ENCODE peak calls at places on chromosome 21, in nine cellular contexts. W, S, N, B, H, D, L, Y and A are unnamed samples.

GRCh38 chr21:36027352-36027751 is 33.0 kb downstream of the SETD4 start:
- DNase-seq in W (no peak), S (no peak), N (peak), B (peak), H (no peak), D (no peak), L (no peak), Y (no peak), A (no peak)

GRCh38 chr21:18499761-18500376 is 96.3 kb upstream of the TMPRSS15 start:
- DNase-seq in W (no peak), S (no peak), N (peak), B (peak), H (peak), D (peak), L (peak), Y (peak), A (no peak)

GRCh38 chr21:17925000-17925610 is 105.9 kb upstream of the C21orf91 start:
- DNase-seq in W (peak), S (no peak), N (peak), B (peak), H (peak), D (peak), L (peak), Y (peak), A (no peak)

GRCh38 chr21:38544681-38545080 is 46.4 kb upstream of the ERG start:
- DNase-seq in W (no peak), S (no peak), N (no peak), B (no peak), H (no peak), D (no peak), L (no peak), Y (no peak), A (no peak)

GRCh38 chr21:31397939-31398338 is 53.9 kb upstream of the TIAM1 start:
- DNase-seq in W (no peak), S (no peak), N (peak), B (no peak), H (no peak), D (no peak), L (no peak), Y (peak), A (no peak)

GRCh38 chr21:40754466-40754865 is 92.5 kb downstream of the DSCAM start:
- DNase-seq in W (no peak), S (no peak), N (no peak), B (no peak), H (no peak), D (no peak), L (no peak), Y (no peak), A (no peak)

GRCh38 chr21:39612233-39613028 is at the start of gene B3GALT5:
- DNase-seq in W (no peak), S (no peak), N (no peak), B (no peak), H (no peak), D (peak), L (peak), Y (no peak), A (no peak)

GRCh38 chr21:30710499-30710898 is 8.1 kb downstream of the KRTAP21-3 start:
- DNase-seq in W (no peak), S (no peak), N (no peak), B (no peak), H (no peak), D (no peak), L (no peak), Y (no peak), A (no peak)

GRCh38 chr21:30582850-30583249 is 7.3 kb downstream of the KRTAP22-2 start:
- DNase-seq in W (no peak), S (no peak), N (no peak), B (no peak), H (no peak), D (no peak), L (no peak), Y (no peak), A (no peak)

GRCh38 chr21:39159342-39160063 is 23.7 kb downstream of the PSMG1 start:
- DNase-seq in W (no peak), S (no peak), N (no peak), B (peak), H (no peak), D (no peak), L (no peak), Y (no peak), A (no peak)

GRCh38 chr21:35909456-35910178 is 150.7 kb downstream of the SETD4 start:
- DNase-seq in W (no peak), S (no peak), N (no peak), B (no peak), H (no peak), D (no peak), L (no peak), Y (no peak), A (no peak)

GRCh38 chr21:34599534-34600101 is 15.3 kb downstream of the RCAN1 start:
- DNase-seq in W (no peak), S (no peak), N (no peak), B (no peak), H (no peak), D (no peak), L (no peak), Y (no peak), A (no peak)

GRCh38 chr21:27269646-27270045 is 302.8 kb upstream of the ADAMTS5 start:
- DNase-seq in W (no peak), S (no peak), N (no peak), B (peak), H (no peak), D (no peak), L (no peak), Y (no peak), A (no peak)
- H3K27ac ChIP-seq in W (peak), S (no peak), N (no peak), B (no peak), H (no peak), D (peak), L (no peak), Y (no peak), A (no peak)

DNA sequence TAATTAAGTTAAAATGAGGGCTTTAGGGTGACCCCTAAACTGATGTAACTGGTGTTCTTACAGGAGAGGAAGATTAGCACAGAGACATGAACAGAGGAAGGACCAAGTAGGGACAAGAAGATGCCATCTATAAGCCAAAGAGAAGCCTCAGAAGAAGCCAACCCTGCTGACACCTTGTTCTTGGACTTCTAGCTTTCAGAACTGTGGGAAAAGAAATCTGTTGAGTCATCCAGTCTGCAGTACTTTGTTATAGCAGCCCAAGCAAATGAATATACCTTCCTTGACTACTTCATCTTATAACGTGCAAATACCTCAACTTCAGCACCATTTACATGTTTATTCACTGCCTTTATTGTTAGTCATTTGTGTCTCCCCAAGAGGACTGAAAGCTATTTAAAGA is 3.4 kb downstream of the ZBTB21 start:
- DNase-seq in W (no peak), S (no peak), N (no peak), B (no peak), H (no peak), D (no peak), L (no peak), Y (no peak), A (no peak)
- H3K4me3 ChIP-seq in W (no peak), S (no peak), N (no peak), B (no peak), H (no peak), D (no peak), L (no peak), Y (no peak), A (no peak)

DNA sequence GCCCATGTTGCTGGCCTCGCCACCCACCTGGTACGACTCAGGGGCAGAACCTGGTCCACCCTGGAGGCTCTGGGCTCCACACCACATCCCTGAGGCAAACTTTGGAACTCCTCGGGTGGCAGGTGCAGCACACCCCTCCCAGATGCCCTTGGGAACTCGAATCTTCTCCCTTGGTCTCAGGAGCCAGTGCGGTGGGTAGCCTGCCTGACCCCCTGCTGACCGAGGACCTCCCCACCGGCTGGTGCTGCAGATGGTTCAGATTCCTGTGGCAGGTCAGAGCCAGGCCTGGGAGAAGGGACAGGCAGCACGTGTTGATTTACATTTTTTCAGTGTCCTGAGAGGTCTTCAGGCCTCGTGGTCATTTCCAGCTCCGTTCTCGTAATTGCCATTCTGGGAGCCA is 6.3 kb upstream of the CFAP410 start:
- DNase-seq in W (no peak), S (no peak), N (no peak), B (no peak), H (no peak), D (no peak), L (no peak), Y (no peak), A (no peak)
- H3K27ac ChIP-seq in W (no peak), S (no peak), N (no peak), B (no peak), H (no peak), D (no peak), L (no peak), Y (no peak), A (no peak)

GRCh38 chr21:42929969-42930368 is 4.5 kb upstream of the ERVH48-1 start:
- DNase-seq in W (no peak), S (no peak), N (no peak), B (no peak), H (no peak), D (no peak), L (no peak), Y (no peak), A (no peak)
- H3K4me3 ChIP-seq in W (no peak), S (no peak), N (no peak), B (no peak), H (no peak), D (no peak), L (no peak), Y (no peak), A (no peak)

GRCh38 chr21:16079830-16080229 is 350.0 kb downstream of the USP25 start:
- DNase-seq in W (no peak), S (no peak), N (no peak), B (peak), H (no peak), D (no peak), L (no peak), Y (no peak), A (no peak)
- H3K27ac ChIP-seq in W (peak), S (peak), N (no peak), B (no peak), H (no peak), D (no peak), L (no peak), Y (no peak), A (no peak)

GRCh38 chr21:46097826-46098286 is at the start of gene COL6A2:
- DNase-seq in W (peak), S (no peak), N (no peak), B (peak), H (peak), D (peak), L (peak), Y (peak), A (peak)
- H3K4me3 ChIP-seq in W (peak), S (peak), N (no peak), B (peak), H (peak), D (peak), L (peak), Y (peak), A (peak)

GRCh38 chr21:37455504-37455911 is 88.9 kb downstream of the DYRK1A start:
- DNase-seq in W (no peak), S (no peak), N (no peak), B (no peak), H (no peak), D (no peak), L (no peak), Y (no peak), A (no peak)

GRCh38 chr21:37461494-37461893 is 94.9 kb downstream of the DYRK1A start:
- DNase-seq in W (no peak), S (no peak), N (peak), B (peak), H (no peak), D (no peak), L (no peak), Y (no peak), A (no peak)

GRCh38 chr21:37459575-37459974 is 93.0 kb downstream of the DYRK1A start:
- DNase-seq in W (no peak), S (no peak), N (no peak), B (peak), H (no peak), D (no peak), L (no peak), Y (no peak), A (no peak)

GRCh38 chr21:37460196-37460595 is 93.6 kb downstream of the DYRK1A start:
- DNase-seq in W (no peak), S (no peak), N (no peak), B (no peak), H (no peak), D (no peak), L (no peak), Y (no peak), A (no peak)

DNA sequence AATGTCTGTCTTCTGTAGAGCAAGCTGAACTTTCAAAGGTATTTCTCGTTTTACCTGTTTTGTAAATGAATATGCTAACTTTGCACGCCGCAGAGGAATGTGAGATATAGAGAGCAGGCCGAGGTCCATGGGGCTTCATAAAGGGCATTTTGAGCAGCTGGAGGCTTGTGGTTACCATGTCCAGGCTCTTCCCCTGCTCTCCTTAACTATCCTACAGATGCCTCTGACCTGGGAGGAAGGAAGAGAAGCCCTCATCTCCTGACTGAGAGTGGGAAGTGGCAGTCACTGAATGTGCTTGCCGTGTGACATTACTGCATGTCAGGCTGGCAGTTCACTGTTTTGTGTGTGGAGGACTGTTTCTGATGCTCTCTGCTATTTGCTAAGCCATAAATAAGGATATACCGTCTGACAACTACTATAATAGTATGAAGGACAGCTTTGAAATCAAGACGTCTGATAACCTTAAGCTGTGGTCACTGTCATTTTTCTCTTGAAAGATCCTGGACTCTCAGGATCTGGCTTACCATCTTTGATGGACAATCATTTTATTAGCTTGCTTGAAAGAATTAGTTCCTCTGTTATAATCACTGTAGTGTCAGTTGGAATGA is 92.2 kb downstream of the DYRK1A start:
- DNase-seq in W (no peak), S (no peak), N (no peak), B (no peak), H (no peak), D (no peak), L (no peak), Y (no peak), A (no peak)
- H3K27ac ChIP-seq in W (no peak), S (no peak), N (no peak), B (peak), H (peak), D (no peak), L (no peak), Y (no peak), A (peak)

GRCh38 chr21:43911935-43912487 is 47.0 kb downstream of the AGPAT3 start:
- DNase-seq in W (no peak), S (no peak), N (no peak), B (no peak), H (no peak), D (no peak), L (no peak), Y (no peak), A (no peak)

GRCh38 chr21:43913928-43914327 is 48.9 kb downstream of the AGPAT3 start:
- DNase-seq in W (peak), S (no peak), N (no peak), B (peak), H (no peak), D (no peak), L (no peak), Y (no peak), A (no peak)

GRCh38 chr21:43910460-43910859 is 45.4 kb downstream of the AGPAT3 start:
- DNase-seq in W (no peak), S (no peak), N (no peak), B (no peak), H (no peak), D (no peak), L (no peak), Y (no peak), A (no peak)

GRCh38 chr21:43911015-43911934 is 46.3 kb downstream of the AGPAT3 start:
- DNase-seq in W (no peak), S (no peak), N (no peak), B (peak), H (peak), D (no peak), L (peak), Y (no peak), A (no peak)

DNA sequence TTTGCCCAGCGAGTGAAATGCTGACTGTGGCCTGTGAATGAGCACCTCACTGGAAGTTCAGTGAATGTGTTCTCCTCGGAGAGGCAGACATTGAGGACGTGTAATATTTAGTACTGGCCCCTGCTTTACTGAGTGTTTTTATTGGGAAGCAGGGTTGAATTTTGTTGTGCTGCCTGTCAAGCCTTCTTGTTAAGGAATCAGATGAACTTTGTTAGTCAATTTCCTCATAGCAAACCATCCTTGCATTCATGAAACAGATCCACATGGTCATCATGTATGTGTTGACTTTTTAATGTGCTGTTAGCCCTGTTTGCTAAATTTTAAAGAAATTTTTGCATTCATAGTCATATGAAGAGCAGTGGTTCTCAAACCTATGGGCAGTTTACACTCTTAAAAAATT is 47.9 kb downstream of the AGPAT3 start:
- DNase-seq in W (no peak), S (no peak), N (no peak), B (no peak), H (no peak), D (no peak), L (no peak), Y (no peak), A (no peak)
- H3K4me3 ChIP-seq in W (no peak), S (no peak), N (no peak), B (no peak), H (no peak), D (no peak), L (no peak), Y (no peak), A (no peak)